ENCODE peak calls at places on chromosome 17, in seven cellular contexts. One of them, this sample, is unnamed.

GRCh38 chr17:17739388-17740066 is 58.3 kb downstream of the RAI1 start:
- DNase-seq in cardiac fibroblast: peak
- DNase-seq in sigmoid colon: peak
- DNase-seq in astrocyte: peak
- DNase-seq in activated B cell treated with CpG ODN at 0.5 μM for 24 hours: no peak
- DNase-seq in MM.1S: no peak
- DNase-seq in suprapubic skin: no peak
- DNase-seq in this sample: no peak

GRCh38 chr17:45308016-45308365 is 8.8 kb downstream of the MAP3K14 start:
- DNase-seq in sigmoid colon: no peak
- DNase-seq in astrocyte: no peak
- DNase-seq in suprapubic skin: no peak
- DNase-seq in activated B cell treated with CpG ODN at 0.5 μM for 24 hours: no peak
- DNase-seq in cardiac fibroblast: no peak
- DNase-seq in MM.1S: no peak
- DNase-seq in this sample: no peak

GRCh38 chr17:17511971-17512858 is 16.0 kb upstream of the RASD1 start:
- DNase-seq in activated B cell treated with CpG ODN at 0.5 μM for 24 hours: no peak
- DNase-seq in suprapubic skin: no peak
- DNase-seq in astrocyte: peak
- DNase-seq in cardiac fibroblast: peak
- DNase-seq in MM.1S: no peak
- DNase-seq in sigmoid colon: no peak
- DNase-seq in this sample: peak

GRCh38 chr17:79836952-79837887 is 2.0 kb downstream of the CBX4 start:
- DNase-seq in sigmoid colon: peak
- DNase-seq in MM.1S: peak
- DNase-seq in suprapubic skin: no peak
- DNase-seq in activated B cell treated with CpG ODN at 0.5 μM for 24 hours: peak
- DNase-seq in cardiac fibroblast: peak
- DNase-seq in astrocyte: peak
- DNase-seq in this sample: peak

GRCh38 chr17:50100921-50101345 is 5.8 kb downstream of the PDK2 start:
- DNase-seq in cardiac fibroblast: no peak
- DNase-seq in activated B cell treated with CpG ODN at 0.5 μM for 24 hours: no peak
- DNase-seq in astrocyte: no peak
- DNase-seq in sigmoid colon: no peak
- DNase-seq in MM.1S: no peak
- DNase-seq in suprapubic skin: no peak
- DNase-seq in this sample: no peak

GRCh38 chr17:39166437-39167335 is 725 bp upstream of the ARL5C start:
- DNase-seq in astrocyte: no peak
- DNase-seq in MM.1S: no peak
- DNase-seq in sigmoid colon: no peak
- DNase-seq in cardiac fibroblast: no peak
- DNase-seq in activated B cell treated with CpG ODN at 0.5 μM for 24 hours: no peak
- DNase-seq in suprapubic skin: no peak
- DNase-seq in this sample: no peak

GRCh38 chr17:3722716-3723115 is 987 bp upstream of the HASPIN start:
- DNase-seq in suprapubic skin: no peak
- DNase-seq in astrocyte: no peak
- DNase-seq in sigmoid colon: no peak
- DNase-seq in MM.1S: no peak
- DNase-seq in activated B cell treated with CpG ODN at 0.5 μM for 24 hours: no peak
- DNase-seq in cardiac fibroblast: peak
- DNase-seq in this sample: no peak

GRCh38 chr17:17876959-17877547 is 40.3 kb upstream of the SREBF1 start:
- DNase-seq in astrocyte: peak
- DNase-seq in activated B cell treated with CpG ODN at 0.5 μM for 24 hours: no peak
- DNase-seq in sigmoid colon: peak
- DNase-seq in MM.1S: no peak
- DNase-seq in suprapubic skin: no peak
- DNase-seq in cardiac fibroblast: peak
- DNase-seq in this sample: no peak

GRCh38 chr17:54903375-54903774 is 2.7 kb downstream of the TOM1L1 start:
- DNase-seq in astrocyte: peak
- DNase-seq in MM.1S: no peak
- DNase-seq in cardiac fibroblast: peak
- DNase-seq in suprapubic skin: no peak
- DNase-seq in activated B cell treated with CpG ODN at 0.5 μM for 24 hours: no peak
- DNase-seq in sigmoid colon: no peak
- DNase-seq in this sample: no peak

GRCh38 chr17:81397314-81398169 is 2.3 kb downstream of the BAHCC1 start:
- DNase-seq in cardiac fibroblast: peak
- DNase-seq in suprapubic skin: no peak
- DNase-seq in MM.1S: no peak
- DNase-seq in activated B cell treated with CpG ODN at 0.5 μM for 24 hours: no peak
- DNase-seq in astrocyte: no peak
- DNase-seq in sigmoid colon: no peak
- DNase-seq in this sample: no peak

DNA sequence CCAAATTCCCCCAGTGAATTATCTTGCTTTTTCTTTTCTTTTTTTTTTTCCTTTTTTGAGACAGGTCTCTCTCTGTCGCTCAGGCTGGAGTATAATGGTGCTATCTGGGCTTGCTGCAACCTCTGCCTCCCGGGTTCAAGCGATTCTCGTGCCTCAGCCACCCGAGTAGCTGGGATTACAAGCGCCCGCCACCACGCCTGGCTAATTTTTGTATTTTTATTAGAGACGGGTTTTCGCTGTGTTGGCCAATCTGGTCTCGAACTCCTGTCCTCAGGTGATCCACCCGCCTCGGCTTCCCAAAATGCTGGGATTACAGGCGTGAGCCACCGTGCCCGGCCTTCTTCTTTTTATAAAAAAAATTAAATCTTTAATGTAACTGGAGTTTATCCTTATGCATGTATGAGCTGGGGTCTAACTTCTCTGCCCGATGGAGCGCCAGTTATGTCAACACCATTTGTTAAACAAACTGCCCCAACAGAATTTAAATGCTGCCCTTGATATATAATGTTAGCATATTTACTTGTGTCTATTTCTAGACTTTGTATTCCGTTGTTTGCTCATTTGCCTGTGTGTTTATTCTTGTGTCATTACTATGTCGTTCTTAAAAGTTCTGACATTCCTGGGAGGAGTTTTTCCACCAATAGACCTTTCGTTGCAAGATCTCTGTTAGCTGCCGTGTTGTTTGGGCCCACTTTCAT is 535 bp upstream of the AURKB start:
- DNase-seq in astrocyte: no peak
- DNase-seq in suprapubic skin: no peak
- DNase-seq in cardiac fibroblast: peak
- DNase-seq in activated B cell treated with CpG ODN at 0.5 μM for 24 hours: no peak
- DNase-seq in sigmoid colon: no peak
- DNase-seq in MM.1S: no peak
- DNase-seq in this sample: no peak
- TF ChIP-seq CTCF in astrocyte: no peak
- TF ChIP-seq CTCF in suprapubic skin: no peak
- TF ChIP-seq CTCF in cardiac fibroblast: no peak
- TF ChIP-seq CTCF in activated B cell treated with CpG ODN at 0.5 μM for 24 hours: no peak
- TF ChIP-seq CTCF in sigmoid colon: no peak
- TF ChIP-seq CTCF in MM.1S: no peak
- TF ChIP-seq CTCF in this sample: no peak

DNA sequence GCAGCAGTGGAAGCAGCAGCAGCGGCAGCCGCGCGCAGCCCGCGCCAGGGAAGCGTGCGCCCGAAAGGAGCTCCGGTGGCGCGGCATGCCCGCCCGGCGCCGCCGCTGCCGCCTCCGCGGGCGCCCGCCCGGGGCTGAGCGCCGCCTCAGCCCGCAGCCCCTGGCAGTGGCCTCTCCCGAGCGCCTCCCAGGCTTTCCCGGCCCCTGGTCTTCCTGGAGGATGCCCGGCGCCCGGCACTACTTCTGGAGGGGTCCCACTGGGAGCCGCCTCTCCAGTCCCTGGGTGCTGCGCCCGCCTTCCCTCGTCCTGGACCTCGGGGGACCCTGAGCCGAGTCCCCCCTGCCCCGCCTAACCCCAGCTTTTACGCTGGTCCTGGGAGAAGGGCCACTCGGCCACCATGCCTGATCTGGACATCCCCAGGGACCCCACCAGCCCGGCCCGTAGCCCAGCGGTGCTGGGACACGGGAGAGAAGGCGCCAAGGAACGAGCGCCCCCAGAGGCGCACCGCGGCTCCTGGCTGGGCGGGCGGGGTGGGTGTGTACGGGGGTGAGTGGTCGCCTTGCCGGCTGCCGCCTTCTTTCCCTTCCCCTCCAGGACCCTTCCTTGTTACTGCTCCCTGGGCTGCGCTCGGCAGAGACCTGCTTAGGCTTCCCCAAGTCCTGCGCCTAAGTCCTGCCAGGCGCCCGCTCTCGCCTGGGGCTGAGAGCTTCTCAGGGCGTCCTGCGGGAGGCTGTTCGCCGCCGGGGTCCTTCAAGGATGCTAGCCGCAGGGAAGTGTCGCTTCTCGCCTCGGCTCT is 713 bp downstream of the ASIC2 start:
- DNase-seq in cardiac fibroblast: no peak
- DNase-seq in activated B cell treated with CpG ODN at 0.5 μM for 24 hours: no peak
- DNase-seq in sigmoid colon: no peak
- DNase-seq in MM.1S: no peak
- DNase-seq in astrocyte: peak
- DNase-seq in suprapubic skin: no peak
- DNase-seq in this sample: no peak
- TF ChIP-seq CTCF in cardiac fibroblast: peak
- TF ChIP-seq CTCF in activated B cell treated with CpG ODN at 0.5 μM for 24 hours: no peak
- TF ChIP-seq CTCF in sigmoid colon: no peak
- TF ChIP-seq CTCF in MM.1S: no peak
- TF ChIP-seq CTCF in astrocyte: no peak
- TF ChIP-seq CTCF in suprapubic skin: no peak
- TF ChIP-seq CTCF in this sample: no peak

DNA sequence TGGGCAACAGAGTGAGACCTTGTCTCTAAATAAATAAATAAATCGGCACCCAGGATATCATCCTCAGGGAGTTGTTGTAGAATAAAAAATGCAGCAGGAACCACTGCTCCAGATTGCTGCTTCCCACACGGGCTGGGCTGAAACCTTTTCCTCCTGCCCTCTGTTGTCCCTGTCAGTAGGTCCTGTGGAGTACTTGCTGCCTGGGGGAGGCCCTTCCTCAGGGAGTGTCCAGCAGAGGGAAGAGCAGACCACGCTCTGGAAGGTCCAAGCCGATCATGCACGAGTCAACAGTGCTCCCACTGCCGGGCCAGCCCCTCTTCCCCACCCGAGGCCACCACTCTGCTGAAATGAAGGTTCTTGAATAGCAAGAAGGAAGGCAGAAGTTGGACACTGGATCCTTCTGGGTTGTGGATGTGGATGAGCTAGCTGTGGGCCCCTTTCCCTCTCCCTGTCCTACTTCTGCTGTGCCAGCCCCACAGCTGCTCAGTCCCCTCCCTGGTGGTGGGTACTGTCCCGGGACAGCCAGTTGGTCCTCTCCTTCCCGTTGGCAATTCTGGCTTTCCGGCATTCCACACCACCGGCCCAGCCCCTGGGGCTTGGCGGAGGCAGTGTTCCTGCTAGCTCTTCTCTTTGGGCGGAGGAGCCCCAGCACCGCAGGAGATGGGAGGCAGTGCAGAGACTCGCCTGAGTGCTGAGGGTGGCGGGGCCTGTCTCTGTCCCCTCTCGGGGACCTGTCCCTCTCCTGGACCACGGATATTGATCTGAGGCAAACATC is 10.8 kb downstream of the CDK5R1 start:
- DNase-seq in astrocyte: peak
- DNase-seq in sigmoid colon: peak
- DNase-seq in MM.1S: no peak
- DNase-seq in cardiac fibroblast: no peak
- DNase-seq in activated B cell treated with CpG ODN at 0.5 μM for 24 hours: no peak
- DNase-seq in suprapubic skin: no peak
- DNase-seq in this sample: no peak
- TF ChIP-seq CTCF in astrocyte: no peak
- TF ChIP-seq CTCF in sigmoid colon: no peak
- TF ChIP-seq CTCF in MM.1S: no peak
- TF ChIP-seq CTCF in cardiac fibroblast: no peak
- TF ChIP-seq CTCF in activated B cell treated with CpG ODN at 0.5 μM for 24 hours: no peak
- TF ChIP-seq CTCF in suprapubic skin: no peak
- TF ChIP-seq CTCF in this sample: no peak

DNA sequence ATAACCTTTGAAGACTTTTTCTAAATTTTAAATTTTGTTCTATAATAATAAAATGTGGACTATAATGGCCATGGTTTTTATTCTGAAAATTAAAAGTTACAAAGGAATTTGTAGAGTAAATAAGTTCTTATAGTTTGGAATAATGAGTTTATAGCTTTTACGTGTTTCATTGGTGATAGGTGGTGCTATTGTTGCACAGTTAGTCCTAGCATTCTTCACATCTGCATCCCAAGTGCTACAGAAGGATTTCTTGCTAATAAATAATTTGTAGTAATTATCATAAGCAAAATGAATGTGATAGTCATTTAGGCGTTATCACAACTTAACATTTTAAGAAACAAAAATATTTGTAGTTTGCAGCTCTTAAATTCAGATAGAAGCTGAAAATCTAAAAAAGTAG is 67.9 kb downstream of the BCAS3 start:
- DNase-seq in astrocyte: no peak
- DNase-seq in suprapubic skin: no peak
- DNase-seq in activated B cell treated with CpG ODN at 0.5 μM for 24 hours: no peak
- DNase-seq in cardiac fibroblast: peak
- DNase-seq in sigmoid colon: no peak
- DNase-seq in MM.1S: no peak
- DNase-seq in this sample: no peak
- TF ChIP-seq CTCF in astrocyte: no peak
- TF ChIP-seq CTCF in suprapubic skin: no peak
- TF ChIP-seq CTCF in activated B cell treated with CpG ODN at 0.5 μM for 24 hours: no peak
- TF ChIP-seq CTCF in cardiac fibroblast: no peak
- TF ChIP-seq CTCF in sigmoid colon: no peak
- TF ChIP-seq CTCF in MM.1S: no peak
- TF ChIP-seq CTCF in this sample: no peak

GRCh38 chr17:67800495-67800928 is 24.8 kb upstream of the BPTF start:
- DNase-seq in cardiac fibroblast: peak
- DNase-seq in sigmoid colon: peak
- DNase-seq in suprapubic skin: peak
- DNase-seq in astrocyte: peak
- DNase-seq in MM.1S: peak
- DNase-seq in activated B cell treated with CpG ODN at 0.5 μM for 24 hours: peak
- DNase-seq in this sample: peak

GRCh38 chr17:67801626-67802175 is 23.6 kb upstream of the BPTF start:
- DNase-seq in sigmoid colon: no peak
- DNase-seq in astrocyte: no peak
- DNase-seq in MM.1S: peak
- DNase-seq in activated B cell treated with CpG ODN at 0.5 μM for 24 hours: no peak
- DNase-seq in cardiac fibroblast: no peak
- DNase-seq in suprapubic skin: no peak
- DNase-seq in this sample: no peak
- TF ChIP-seq CTCF in sigmoid colon: no peak
- TF ChIP-seq CTCF in astrocyte: no peak
- TF ChIP-seq CTCF in MM.1S: peak
- TF ChIP-seq CTCF in activated B cell treated with CpG ODN at 0.5 μM for 24 hours: no peak
- TF ChIP-seq CTCF in cardiac fibroblast: peak
- TF ChIP-seq CTCF in suprapubic skin: no peak
- TF ChIP-seq CTCF in this sample: no peak

GRCh38 chr17:78206298-78206697 is 7.8 kb upstream of the BIRC5 start:
- DNase-seq in cardiac fibroblast: no peak
- DNase-seq in astrocyte: no peak
- DNase-seq in sigmoid colon: no peak
- DNase-seq in activated B cell treated with CpG ODN at 0.5 μM for 24 hours: no peak
- DNase-seq in suprapubic skin: no peak
- DNase-seq in MM.1S: no peak
- DNase-seq in this sample: no peak
- TF ChIP-seq CTCF in cardiac fibroblast: no peak
- TF ChIP-seq CTCF in astrocyte: no peak
- TF ChIP-seq CTCF in sigmoid colon: no peak
- TF ChIP-seq CTCF in activated B cell treated with CpG ODN at 0.5 μM for 24 hours: no peak
- TF ChIP-seq CTCF in suprapubic skin: no peak
- TF ChIP-seq CTCF in MM.1S: no peak
- TF ChIP-seq CTCF in this sample: no peak

This sample was measured in CD14-positive monocyte.